ENCODE peak calls at places on chromosomes 1 and 21, in seven cellular contexts. One of them, this sample, is unnamed.

GRCh38 chr1:17272641-17273040 is 23.7 kb downstream of the PADI3 start:
- DNase-seq in kidney: no peak
- DNase-seq in fibroblast of mammary gland: no peak
- DNase-seq in left ventricle myocardium inferior: no peak
- DNase-seq in Peyer's patch: no peak
- DNase-seq in psoas muscle: no peak
- DNase-seq in astrocyte of the spinal cord: no peak
- DNase-seq in this sample: no peak

GRCh38 chr1:111656093-111657017 is 36.8 kb downstream of the RAP1A start:
- DNase-seq in kidney: no peak
- DNase-seq in fibroblast of mammary gland: peak
- DNase-seq in left ventricle myocardium inferior: no peak
- DNase-seq in Peyer's patch: no peak
- DNase-seq in psoas muscle: no peak
- DNase-seq in astrocyte of the spinal cord: peak
- DNase-seq in this sample: no peak

GRCh38 chr1:115198938-115199337 is 109.6 kb upstream of the TSPAN2 start:
- DNase-seq in kidney: no peak
- DNase-seq in fibroblast of mammary gland: peak
- DNase-seq in left ventricle myocardium inferior: peak
- DNase-seq in Peyer's patch: no peak
- DNase-seq in psoas muscle: no peak
- DNase-seq in astrocyte of the spinal cord: peak
- DNase-seq in this sample: no peak

GRCh38 chr1:247448107-247448778 is 9.7 kb downstream of the OR2B11 start:
- DNase-seq in kidney: peak
- DNase-seq in fibroblast of mammary gland: peak
- DNase-seq in left ventricle myocardium inferior: peak
- DNase-seq in Peyer's patch: no peak
- DNase-seq in psoas muscle: peak
- DNase-seq in astrocyte of the spinal cord: peak
- DNase-seq in this sample: peak

GRCh38 chr1:147804942-147805723 is 44.7 kb upstream of the GJA5 start:
- DNase-seq in kidney: no peak
- DNase-seq in fibroblast of mammary gland: no peak
- DNase-seq in left ventricle myocardium inferior: no peak
- DNase-seq in Peyer's patch: no peak
- DNase-seq in psoas muscle: no peak
- DNase-seq in astrocyte of the spinal cord: no peak
- DNase-seq in this sample: no peak

GRCh38 chr1:21217812-21218596 is 41.3 kb upstream of the EIF4G3 start:
- DNase-seq in kidney: peak
- DNase-seq in fibroblast of mammary gland: peak
- DNase-seq in left ventricle myocardium inferior: no peak
- DNase-seq in Peyer's patch: no peak
- DNase-seq in psoas muscle: peak
- DNase-seq in astrocyte of the spinal cord: no peak
- DNase-seq in this sample: peak

GRCh38 chr1:203726417-203726867 is 38.5 kb upstream of the LAX1 start:
- DNase-seq in kidney: no peak
- DNase-seq in fibroblast of mammary gland: no peak
- DNase-seq in left ventricle myocardium inferior: no peak
- DNase-seq in Peyer's patch: no peak
- DNase-seq in psoas muscle: no peak
- DNase-seq in astrocyte of the spinal cord: no peak
- DNase-seq in this sample: no peak

GRCh38 chr1:49622877-49623276 is 400.9 kb downstream of the AGBL4 start:
- DNase-seq in kidney: no peak
- DNase-seq in fibroblast of mammary gland: no peak
- DNase-seq in left ventricle myocardium inferior: no peak
- DNase-seq in Peyer's patch: no peak
- DNase-seq in psoas muscle: no peak
- DNase-seq in astrocyte of the spinal cord: no peak
- DNase-seq in this sample: no peak

GRCh38 chr21:15283138-15283537 is 218.3 kb upstream of the NRIP1 start:
- DNase-seq in kidney: no peak
- DNase-seq in fibroblast of mammary gland: no peak
- DNase-seq in left ventricle myocardium inferior: no peak
- DNase-seq in Peyer's patch: no peak
- DNase-seq in psoas muscle: no peak
- DNase-seq in astrocyte of the spinal cord: no peak
- DNase-seq in this sample: no peak

GRCh38 chr1:38004284-38005101 is 821 bp downstream of the FHL3 start:
- DNase-seq in kidney: no peak
- DNase-seq in fibroblast of mammary gland: peak
- DNase-seq in left ventricle myocardium inferior: no peak
- DNase-seq in Peyer's patch: no peak
- DNase-seq in psoas muscle: peak
- DNase-seq in astrocyte of the spinal cord: no peak
- DNase-seq in this sample: peak

GRCh38 chr1:21154717-21155116 is 22.0 kb downstream of the EIF4G3 start:
- DNase-seq in kidney: no peak
- DNase-seq in fibroblast of mammary gland: no peak
- DNase-seq in left ventricle myocardium inferior: no peak
- DNase-seq in Peyer's patch: no peak
- DNase-seq in psoas muscle: no peak
- DNase-seq in astrocyte of the spinal cord: no peak
- DNase-seq in this sample: no peak

GRCh38 chr1:207088731-207089626 is at the start of gene C4BPB:
- DNase-seq in kidney: no peak
- DNase-seq in fibroblast of mammary gland: no peak
- DNase-seq in left ventricle myocardium inferior: no peak
- DNase-seq in Peyer's patch: no peak
- DNase-seq in psoas muscle: no peak
- DNase-seq in astrocyte of the spinal cord: no peak
- DNase-seq in this sample: peak

GRCh38 chr1:228281631-228282328 is 73.9 kb downstream of the OBSCN start:
- DNase-seq in kidney: peak
- DNase-seq in fibroblast of mammary gland: no peak
- DNase-seq in left ventricle myocardium inferior: no peak
- DNase-seq in Peyer's patch: no peak
- DNase-seq in psoas muscle: peak
- DNase-seq in astrocyte of the spinal cord: no peak
- DNase-seq in this sample: peak

GRCh38 chr1:84164567-84165021 is 20.5 kb downstream of the PRKACB start:
- DNase-seq in kidney: no peak
- DNase-seq in fibroblast of mammary gland: peak
- DNase-seq in left ventricle myocardium inferior: no peak
- DNase-seq in Peyer's patch: no peak
- DNase-seq in psoas muscle: no peak
- DNase-seq in astrocyte of the spinal cord: peak
- DNase-seq in this sample: no peak

GRCh38 chr1:6832789-6833188 is 47.5 kb downstream of the CAMTA1 start:
- DNase-seq in kidney: no peak
- DNase-seq in fibroblast of mammary gland: no peak
- DNase-seq in left ventricle myocardium inferior: no peak
- DNase-seq in Peyer's patch: no peak
- DNase-seq in psoas muscle: no peak
- DNase-seq in astrocyte of the spinal cord: no peak
- DNase-seq in this sample: no peak

GRCh38 chr21:41707231-41707988 is 59.4 kb downstream of the RIPK4 start:
- DNase-seq in kidney: peak
- DNase-seq in fibroblast of mammary gland: no peak
- DNase-seq in left ventricle myocardium inferior: no peak
- DNase-seq in Peyer's patch: no peak
- DNase-seq in psoas muscle: no peak
- DNase-seq in astrocyte of the spinal cord: no peak
- DNase-seq in this sample: no peak

GRCh38 chr1:194062526-194062925 is 876.1 kb upstream of the B3GALT2 start:
- DNase-seq in kidney: no peak
- DNase-seq in fibroblast of mammary gland: no peak
- DNase-seq in left ventricle myocardium inferior: no peak
- DNase-seq in Peyer's patch: no peak
- DNase-seq in psoas muscle: no peak
- DNase-seq in astrocyte of the spinal cord: no peak
- DNase-seq in this sample: no peak

GRCh38 chr1:24981632-24982007 is 51.5 kb upstream of the RUNX3 start:
- DNase-seq in kidney: peak
- DNase-seq in fibroblast of mammary gland: no peak
- DNase-seq in left ventricle myocardium inferior: no peak
- DNase-seq in Peyer's patch: no peak
- DNase-seq in psoas muscle: no peak
- DNase-seq in astrocyte of the spinal cord: no peak
- DNase-seq in this sample: peak

DNA sequence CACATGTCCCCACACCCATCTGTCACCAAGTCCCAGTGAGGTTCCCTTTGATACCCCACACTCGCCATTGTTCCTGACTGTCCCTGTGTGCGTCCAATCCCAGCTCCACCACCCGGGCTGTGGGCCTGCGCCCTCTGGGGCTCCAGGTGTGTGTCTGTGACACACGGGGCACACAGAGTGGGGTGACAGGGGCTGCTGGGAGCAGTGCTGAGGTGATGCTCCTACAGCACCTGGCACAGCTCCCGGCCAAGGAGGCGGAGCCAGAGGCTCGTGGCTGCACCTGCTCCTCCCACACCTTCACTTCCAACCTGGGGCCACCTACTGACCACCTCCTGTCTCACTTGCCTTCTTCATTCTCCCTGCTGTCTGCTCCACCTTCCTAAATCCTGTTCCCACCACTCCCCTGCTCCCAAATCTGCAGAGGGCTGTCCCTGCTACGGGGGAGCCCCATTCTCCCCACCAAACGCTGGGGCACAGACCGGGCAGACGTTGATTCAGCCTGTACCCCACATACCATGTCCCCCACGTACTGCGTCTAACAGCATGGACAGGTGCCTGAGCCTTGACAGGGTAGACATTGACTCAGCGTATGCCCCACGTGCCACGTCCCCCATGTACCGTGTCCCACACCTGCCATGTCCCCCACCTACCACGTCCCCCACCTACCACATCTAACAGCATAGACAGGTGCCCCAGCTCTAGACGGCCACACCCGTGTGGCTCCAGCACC is 16.4 kb downstream of the WDR4 start:
- DNase-seq in kidney: peak
- DNase-seq in fibroblast of mammary gland: no peak
- DNase-seq in left ventricle myocardium inferior: no peak
- DNase-seq in Peyer's patch: no peak
- DNase-seq in psoas muscle: no peak
- DNase-seq in astrocyte of the spinal cord: no peak
- DNase-seq in this sample: no peak
- TF ChIP-seq CTCF in kidney: no peak
- TF ChIP-seq CTCF in fibroblast of mammary gland: no peak
- TF ChIP-seq CTCF in left ventricle myocardium inferior: no peak
- TF ChIP-seq CTCF in Peyer's patch: peak
- TF ChIP-seq CTCF in psoas muscle: no peak
- TF ChIP-seq CTCF in astrocyte of the spinal cord: no peak
- TF ChIP-seq CTCF in this sample: no peak

DNA sequence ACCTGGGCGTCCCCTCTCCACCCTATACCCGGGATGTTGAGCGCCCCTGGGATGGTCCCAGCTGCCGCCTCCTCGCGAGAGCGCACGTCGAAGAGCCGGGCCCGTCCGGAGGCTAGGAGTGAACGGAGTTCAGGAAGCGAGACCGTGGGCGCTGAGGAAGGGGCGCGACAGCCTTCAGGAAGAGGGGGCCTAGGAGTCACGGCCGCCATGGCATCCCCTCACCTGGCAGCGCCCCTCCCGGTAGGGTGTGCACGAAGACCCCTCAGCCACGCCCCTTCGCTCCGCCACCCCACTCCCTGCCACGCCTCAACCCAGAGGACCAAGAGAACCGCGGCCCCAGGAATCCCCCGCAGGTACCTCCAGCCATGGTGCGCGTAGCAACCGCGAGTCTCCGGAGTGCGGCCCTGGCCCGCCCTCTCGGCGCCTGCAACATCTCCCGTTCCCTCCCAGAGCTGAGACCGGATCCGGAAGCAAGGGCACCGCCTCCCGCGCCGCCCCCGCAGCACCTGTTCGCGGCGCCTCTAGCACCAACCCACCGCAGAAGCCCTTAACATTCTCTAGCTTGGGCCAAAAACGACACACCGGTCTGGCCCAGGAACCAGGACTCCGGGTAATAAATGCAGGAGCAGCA is at the start of gene TSTD1:
- DNase-seq in kidney: peak
- DNase-seq in fibroblast of mammary gland: no peak
- DNase-seq in left ventricle myocardium inferior: peak
- DNase-seq in Peyer's patch: peak
- DNase-seq in psoas muscle: peak
- DNase-seq in astrocyte of the spinal cord: no peak
- DNase-seq in this sample: peak
- H3K4me3 ChIP-seq in kidney: peak
- H3K4me3 ChIP-seq in fibroblast of mammary gland: peak
- H3K4me3 ChIP-seq in left ventricle myocardium inferior: peak
- H3K4me3 ChIP-seq in Peyer's patch: peak
- H3K4me3 ChIP-seq in psoas muscle: peak
- H3K4me3 ChIP-seq in astrocyte of the spinal cord: peak
- H3K4me3 ChIP-seq in this sample: peak

GRCh38 chr1:32900371-32900955 is 726 bp downstream of the TMEM54 start:
- DNase-seq in kidney: peak
- DNase-seq in fibroblast of mammary gland: no peak
- DNase-seq in left ventricle myocardium inferior: no peak
- DNase-seq in Peyer's patch: no peak
- DNase-seq in psoas muscle: no peak
- DNase-seq in astrocyte of the spinal cord: no peak
- DNase-seq in this sample: no peak

GRCh38 chr1:32903991-32904776 is 3.0 kb upstream of the TMEM54 start:
- DNase-seq in kidney: no peak
- DNase-seq in fibroblast of mammary gland: no peak
- DNase-seq in left ventricle myocardium inferior: no peak
- DNase-seq in Peyer's patch: no peak
- DNase-seq in psoas muscle: no peak
- DNase-seq in astrocyte of the spinal cord: no peak
- DNase-seq in this sample: no peak

GRCh38 chr1:32901823-32902534 is 790 bp upstream of the TMEM54 start:
- DNase-seq in kidney: no peak
- DNase-seq in fibroblast of mammary gland: no peak
- DNase-seq in left ventricle myocardium inferior: no peak
- DNase-seq in Peyer's patch: no peak
- DNase-seq in psoas muscle: no peak
- DNase-seq in astrocyte of the spinal cord: no peak
- DNase-seq in this sample: no peak

GRCh38 chr1:32900956-32901822 is at the start of gene TMEM54:
- DNase-seq in kidney: peak
- DNase-seq in fibroblast of mammary gland: peak
- DNase-seq in left ventricle myocardium inferior: peak
- DNase-seq in Peyer's patch: no peak
- DNase-seq in psoas muscle: peak
- DNase-seq in astrocyte of the spinal cord: no peak
- DNase-seq in this sample: no peak

DNA sequence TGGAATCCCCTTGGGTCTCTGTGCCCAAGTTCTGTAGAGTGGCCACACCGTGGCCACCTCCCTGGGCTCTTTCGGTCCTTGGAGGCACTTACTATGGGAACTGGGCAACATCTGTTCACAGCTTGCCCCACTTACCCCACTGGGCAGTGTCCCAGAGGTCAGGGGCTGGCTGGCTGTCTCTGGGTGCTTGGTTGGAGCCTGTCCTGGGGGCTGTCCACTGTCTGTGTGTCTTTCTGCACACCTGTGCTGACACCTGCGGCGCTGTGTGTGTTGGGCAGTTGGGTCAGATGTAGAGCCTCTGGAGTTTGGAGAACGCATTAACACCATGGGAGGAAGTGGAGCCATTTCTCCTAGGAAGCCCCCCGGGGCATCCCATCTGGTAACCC is 1.3 kb upstream of the TMEM54 start:
- DNase-seq in kidney: peak
- DNase-seq in fibroblast of mammary gland: no peak
- DNase-seq in left ventricle myocardium inferior: no peak
- DNase-seq in Peyer's patch: no peak
- DNase-seq in psoas muscle: no peak
- DNase-seq in astrocyte of the spinal cord: no peak
- DNase-seq in this sample: no peak
- TF ChIP-seq CTCF in kidney: no peak
- TF ChIP-seq CTCF in fibroblast of mammary gland: no peak
- TF ChIP-seq CTCF in left ventricle myocardium inferior: no peak
- TF ChIP-seq CTCF in Peyer's patch: no peak
- TF ChIP-seq CTCF in psoas muscle: no peak
- TF ChIP-seq CTCF in astrocyte of the spinal cord: no peak
- TF ChIP-seq CTCF in this sample: no peak

GRCh38 chr1:16017461-16018303 is at the start of gene HSPB7:
- DNase-seq in kidney: peak
- DNase-seq in fibroblast of mammary gland: peak
- DNase-seq in left ventricle myocardium inferior: peak
- DNase-seq in Peyer's patch: no peak
- DNase-seq in psoas muscle: peak
- DNase-seq in astrocyte of the spinal cord: peak
- DNase-seq in this sample: no peak
- H3K4me3 ChIP-seq in kidney: no peak
- H3K4me3 ChIP-seq in fibroblast of mammary gland: no peak
- H3K4me3 ChIP-seq in left ventricle myocardium inferior: peak
- H3K4me3 ChIP-seq in Peyer's patch: peak
- H3K4me3 ChIP-seq in psoas muscle: peak
- H3K4me3 ChIP-seq in astrocyte of the spinal cord: no peak
- H3K4me3 ChIP-seq in this sample: no peak

This sample was measured in right lobe of liver.